ENCODE peak calls at places on chromosome 6, in six cellular contexts. T, R, B, Q, F and S are unnamed samples.

GRCh38 chr6:134739299-134740090 is 210.4 kb downstream of the ALDH8A1 start:
- DNase-seq in R (no peak), F (no peak), T (no peak), B (peak; percentile 50), Q (no peak), S (no peak)

GRCh38 chr6:46501136-46502089 is 10.2 kb upstream of the RCAN2 start:
- DNase-seq in R (no peak), F (no peak), T (no peak), B (no peak), Q (no peak), S (no peak)

GRCh38 chr6:159646731-159647130 is 46.3 kb downstream of the SOD2 start:
- DNase-seq in T (no peak), F (no peak), Q (no peak), R (no peak), B (peak; percentile 52), S (no peak)

GRCh38 chr6:43916091-43916923 is 146.3 kb downstream of the VEGFA start:
- DNase-seq in T (no peak), B (peak; percentile 49), Q (no peak), F (no peak), R (no peak), S (no peak)

GRCh38 chr6:30687659-30688431 is 1.4 kb upstream of the PPP1R18 start:
- DNase-seq in Q (no peak), F (no peak), R (peak; percentile 67), B (peak; percentile 40), T (no peak), S (no peak)

GRCh38 chr6:55866110-55866509 is 9.3 kb downstream of the BMP5 start:
- DNase-seq in R (no peak), F (no peak), B (no peak), Q (no peak), T (no peak), S (no peak)

GRCh38 chr6:106360410-106360988 is at the start of gene CRYBG1:
- DNase-seq in B (peak; percentile 13), R (peak; percentile 84), F (peak; percentile 73), Q (peak; percentile 78), T (no peak), S (peak; percentile 72)

GRCh38 chr6:3438190-3439167 is 18.4 kb downstream of the SLC22A23 start:
- DNase-seq in B (peak; percentile 76), Q (peak; percentile 74), R (no peak), T (no peak), F (peak; percentile 71), S (no peak)

GRCh38 chr6:154579046-154579823 is 68.8 kb upstream of the CNKSR3 start:
- DNase-seq in Q (no peak), R (no peak), F (no peak), T (no peak), B (peak; percentile 16), S (no peak)

GRCh38 chr6:137248702-137249101 is 29.5 kb upstream of the IFNGR1 start:
- DNase-seq in T (no peak), R (no peak), B (no peak), Q (no peak), F (no peak), S (no peak)

GRCh38 chr6:46655803-46656202 is 3.0 kb downstream of the SLC25A27 start:
- DNase-seq in Q (peak; percentile 65), B (no peak), R (no peak), F (peak; percentile 5), T (no peak), S (peak; percentile 38)

GRCh38 chr6:107061125-107062020 is 33.4 kb downstream of the MTRES1 start:
- DNase-seq in F (no peak), B (no peak), T (no peak), R (no peak), Q (no peak), S (no peak)

GRCh38 chr6:158002249-158002950 is 20.7 kb downstream of the SYNJ2 start:
- DNase-seq in R (peak; percentile 78), F (no peak), T (no peak), B (no peak), Q (no peak), S (no peak)

GRCh38 chr6:142570221-142570671 is 268.4 kb downstream of the ADGRG6 start:
- DNase-seq in R (no peak), Q (no peak), B (peak; percentile 37), F (no peak), T (no peak), S (no peak)

GRCh38 chr6:86738078-86738477 is 199.2 kb upstream of the HTR1E start:
- DNase-seq in R (no peak), F (no peak), B (no peak), Q (no peak), T (no peak), S (no peak)

GRCh38 chr6:165580139-165580538 is 82.9 kb downstream of the PDE10A start:
- DNase-seq in Q (no peak), B (peak; percentile 62), R (no peak), F (no peak), T (no peak), S (no peak)

GRCh38 chr6:29887330-29887818 is 55.0 kb upstream of the HLA-A start:
- DNase-seq in R (peak; percentile 74), B (peak; percentile 6), F (no peak), T (no peak), Q (no peak), S (no peak)

GRCh38 chr6:49462071-49462470 is 982 bp downstream of the MMUT start:
- DNase-seq in T (no peak), R (no peak), Q (no peak), F (no peak), B (no peak), S (no peak)

GRCh38 chr6:111478064-111478476 is 4.9 kb downstream of the REV3L start:
- DNase-seq in Q (no peak), R (no peak), T (no peak), F (no peak), B (peak; percentile 52), S (no peak)

GRCh38 chr6:41437604-41438003 is 102.2 kb downstream of the NCR2 start:
- DNase-seq in F (no peak), R (no peak), Q (no peak), B (no peak), T (no peak), S (no peak)

GRCh38 chr6:37539706-37540352 is 40.1 kb upstream of the CCDC167 start:
- DNase-seq in R (no peak), B (no peak), F (no peak), Q (no peak), T (no peak), S (no peak)

GRCh38 chr6:13538084-13538483 is 36.3 kb upstream of the SIRT5 start:
- DNase-seq in Q (no peak), T (no peak), F (peak; percentile 43), R (no peak), B (peak; percentile 82), S (no peak)

GRCh38 chr6:32608374-32608773 is 18.7 kb upstream of the HLA-DRB1 start:
- DNase-seq in R (no peak), T (no peak), Q (no peak), B (no peak), F (no peak), S (no peak)

GRCh38 chr6:150639823-150640331 is 40.2 kb downstream of the PLEKHG1 start:
- DNase-seq in T (no peak), B (no peak), Q (no peak), F (no peak), R (no peak), S (no peak)

GRCh38 chr6:102356170-102356569 is 962.7 kb downstream of the GRIK2 start:
- DNase-seq in F (no peak), T (no peak), Q (no peak), R (no peak), B (no peak), S (no peak)

GRCh38 chr6:7758456-7758855 is 32.6 kb downstream of the BMP6 start:
- DNase-seq in F (no peak), T (peak; percentile 15), Q (no peak), B (peak; percentile 89), R (no peak), S (no peak)

GRCh38 chr6:139392834-139393233 is 18.4 kb upstream of the CITED2 start:
- DNase-seq in F (no peak), R (no peak), T (no peak), Q (no peak), B (no peak), S (no peak)

DNA sequence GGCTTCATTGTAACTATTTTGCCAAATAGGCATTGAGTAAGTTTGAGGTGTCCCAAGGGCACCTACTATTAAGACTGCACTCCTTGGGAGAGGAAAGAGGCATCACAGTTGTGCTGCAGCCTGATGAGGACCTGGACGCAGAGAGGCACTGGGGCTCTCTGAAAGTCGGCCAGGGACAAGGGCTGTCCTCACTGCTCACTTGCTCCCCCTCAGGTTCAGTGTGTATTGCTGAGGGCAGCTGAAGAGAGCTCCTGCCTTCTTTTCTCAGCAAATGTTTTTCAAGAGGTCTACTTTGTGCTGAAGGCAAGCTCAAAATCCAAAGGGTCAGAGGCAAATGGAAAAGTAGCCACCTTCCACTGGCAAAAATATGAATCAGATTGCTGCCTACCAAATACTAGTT is 331.8 kb downstream of the RIMS1 start:
- DNase-seq in B (peak; percentile 40), R (no peak), Q (peak; percentile 72), T (peak; percentile 18), F (peak; percentile 5), S (peak; percentile 41)
- TF ChIP-seq CTCF in B (peak; percentile 72), R (no peak), Q (peak; percentile 53), T (peak; percentile 80), F (no peak), S (peak; percentile 66)

GRCh38 chr6:162613310-162613709 is 114.3 kb downstream of the PRKN start:
- DNase-seq in B (no peak), F (no peak), R (no peak), Q (no peak), T (no peak), S (no peak)
- TF ChIP-seq CTCF in B (no peak), F (no peak), R (no peak), Q (no peak), T (no peak), S (no peak)

GRCh38 chr6:113050010-113050893 is 703.1 kb downstream of the RFPL4B start:
- DNase-seq in B (peak; percentile 69), T (no peak), F (no peak), R (no peak), Q (no peak), S (no peak)
- TF ChIP-seq CTCF in B (no peak), T (no peak), F (no peak), R (no peak), Q (no peak), S (no peak)

GRCh38 chr6:149429427-149430360 is 29.6 kb downstream of the SUMO4 start:
- DNase-seq in B (peak; percentile 16), T (no peak), F (no peak), Q (no peak), R (no peak), S (no peak)
- TF ChIP-seq CTCF in B (no peak), T (no peak), F (no peak), Q (no peak), R (no peak), S (no peak)

GRCh38 chr6:75546401-75546800 is 52.8 kb upstream of the FILIP1 start:
- DNase-seq in T (no peak), R (no peak), F (peak; percentile 16), Q (no peak), B (peak; percentile 74), S (no peak)
- TF ChIP-seq CTCF in T (peak; percentile 52), R (no peak), F (peak; percentile 49), Q (no peak), B (peak; percentile 32), S (peak; percentile 43)